ENCODE peak calls at places on chromosomes 13 and 19, in six cellular contexts. One of them, this sample, is unnamed.

GRCh38 chr13:44421853-44422525 is 48.4 kb downstream of the SERP2 start:
- DNase-seq in thoracic aorta: no peak
- DNase-seq in iPS DF 6.9: no peak
- DNase-seq in HTR-8/SVneo: no peak
- DNase-seq in neural crest cell: no peak
- DNase-seq in breast epithelium: no peak
- DNase-seq in this sample: no peak

GRCh38 chr19:18380843-18381242 is 5.1 kb upstream of the GDF15 start:
- DNase-seq in iPS DF 6.9: no peak
- DNase-seq in neural crest cell: no peak
- DNase-seq in breast epithelium: no peak
- DNase-seq in HTR-8/SVneo: no peak
- DNase-seq in thoracic aorta: no peak
- DNase-seq in this sample: no peak

GRCh38 chr13:44759222-44759721 is 183.1 kb upstream of the TSC22D1 start:
- DNase-seq in thoracic aorta: no peak
- DNase-seq in breast epithelium: no peak
- DNase-seq in neural crest cell: no peak
- DNase-seq in iPS DF 6.9: no peak
- DNase-seq in HTR-8/SVneo: no peak
- DNase-seq in this sample: peak

GRCh38 chr13:75685239-75685697 is 49.1 kb downstream of the LMO7 start:
- DNase-seq in neural crest cell: no peak
- DNase-seq in breast epithelium: peak
- DNase-seq in HTR-8/SVneo: peak
- DNase-seq in thoracic aorta: no peak
- DNase-seq in iPS DF 6.9: no peak
- DNase-seq in this sample: no peak

GRCh38 chr13:51096131-51096530 is 14.9 kb downstream of the C13orf42 start:
- DNase-seq in neural crest cell: no peak
- DNase-seq in thoracic aorta: no peak
- DNase-seq in HTR-8/SVneo: no peak
- DNase-seq in iPS DF 6.9: no peak
- DNase-seq in breast epithelium: no peak
- DNase-seq in this sample: no peak

GRCh38 chr13:44352671-44353070 is 21.0 kb upstream of the SERP2 start:
- DNase-seq in neural crest cell: no peak
- DNase-seq in breast epithelium: no peak
- DNase-seq in thoracic aorta: no peak
- DNase-seq in HTR-8/SVneo: no peak
- DNase-seq in iPS DF 6.9: no peak
- DNase-seq in this sample: no peak

GRCh38 chr19:2434267-2434666 is 6.9 kb upstream of the TIMM13 start:
- DNase-seq in thoracic aorta: no peak
- DNase-seq in breast epithelium: no peak
- DNase-seq in HTR-8/SVneo: no peak
- DNase-seq in neural crest cell: no peak
- DNase-seq in iPS DF 6.9: no peak
- DNase-seq in this sample: no peak

GRCh38 chr19:37136118-37136517 is 36.4 kb downstream of the ZNF585A start:
- DNase-seq in neural crest cell: no peak
- DNase-seq in breast epithelium: no peak
- DNase-seq in iPS DF 6.9: no peak
- DNase-seq in thoracic aorta: no peak
- DNase-seq in HTR-8/SVneo: no peak
- DNase-seq in this sample: no peak

GRCh38 chr13:29936961-29937360 is 86.5 kb upstream of the UBL3 start:
- DNase-seq in iPS DF 6.9: no peak
- DNase-seq in HTR-8/SVneo: no peak
- DNase-seq in neural crest cell: no peak
- DNase-seq in breast epithelium: no peak
- DNase-seq in thoracic aorta: no peak
- DNase-seq in this sample: no peak

GRCh38 chr13:41315466-41316047 is 4.5 kb downstream of the NAA16 start:
- DNase-seq in HTR-8/SVneo: no peak
- DNase-seq in neural crest cell: no peak
- DNase-seq in thoracic aorta: no peak
- DNase-seq in iPS DF 6.9: no peak
- DNase-seq in breast epithelium: no peak
- DNase-seq in this sample: no peak

GRCh38 chr13:103965506-103966243 is 899.5 kb upstream of the SLC10A2 start:
- DNase-seq in breast epithelium: no peak
- DNase-seq in iPS DF 6.9: no peak
- DNase-seq in thoracic aorta: no peak
- DNase-seq in neural crest cell: no peak
- DNase-seq in HTR-8/SVneo: no peak
- DNase-seq in this sample: no peak

GRCh38 chr13:36815069-36815468 is 4.0 kb upstream of the RFXAP start:
- DNase-seq in breast epithelium: no peak
- DNase-seq in neural crest cell: no peak
- DNase-seq in iPS DF 6.9: no peak
- DNase-seq in thoracic aorta: no peak
- DNase-seq in HTR-8/SVneo: no peak
- DNase-seq in this sample: no peak

GRCh38 chr13:49693191-49693733 is 2.0 kb upstream of the EBPL start:
- DNase-seq in neural crest cell: no peak
- DNase-seq in breast epithelium: no peak
- DNase-seq in thoracic aorta: no peak
- DNase-seq in iPS DF 6.9: no peak
- DNase-seq in HTR-8/SVneo: no peak
- DNase-seq in this sample: no peak

GRCh38 chr13:37089495-37089894 is 16.0 kb downstream of the CSNK1A1L start:
- DNase-seq in thoracic aorta: no peak
- DNase-seq in iPS DF 6.9: no peak
- DNase-seq in breast epithelium: no peak
- DNase-seq in HTR-8/SVneo: no peak
- DNase-seq in neural crest cell: no peak
- DNase-seq in this sample: no peak

GRCh38 chr13:39815345-39816111 is 160.1 kb downstream of the COG6 start:
- DNase-seq in thoracic aorta: no peak
- DNase-seq in HTR-8/SVneo: no peak
- DNase-seq in neural crest cell: no peak
- DNase-seq in breast epithelium: no peak
- DNase-seq in iPS DF 6.9: no peak
- DNase-seq in this sample: no peak

GRCh38 chr19:8611391-8611883 is 922 bp upstream of the ADAMTS10 start:
- DNase-seq in HTR-8/SVneo: no peak
- DNase-seq in breast epithelium: no peak
- DNase-seq in iPS DF 6.9: no peak
- DNase-seq in neural crest cell: no peak
- DNase-seq in thoracic aorta: no peak
- DNase-seq in this sample: no peak

GRCh38 chr13:113653264-113654174 is 4.5 kb downstream of the ATP4B start:
- DNase-seq in breast epithelium: no peak
- DNase-seq in thoracic aorta: no peak
- DNase-seq in neural crest cell: no peak
- DNase-seq in HTR-8/SVneo: no peak
- DNase-seq in iPS DF 6.9: no peak
- DNase-seq in this sample: peak

GRCh38 chr13:96091164-96091931 is 1.4 kb downstream of the HS6ST3 start:
- DNase-seq in breast epithelium: no peak
- DNase-seq in neural crest cell: peak
- DNase-seq in iPS DF 6.9: no peak
- DNase-seq in HTR-8/SVneo: no peak
- DNase-seq in thoracic aorta: no peak
- DNase-seq in this sample: peak

GRCh38 chr13:73268306-73268705 is 209.5 kb downstream of the KLF5 start:
- DNase-seq in HTR-8/SVneo: no peak
- DNase-seq in neural crest cell: no peak
- DNase-seq in breast epithelium: no peak
- DNase-seq in iPS DF 6.9: no peak
- DNase-seq in thoracic aorta: no peak
- DNase-seq in this sample: no peak

GRCh38 chr13:108342369-108343289 is 73.1 kb downstream of the TNFSF13B start:
- DNase-seq in HTR-8/SVneo: no peak
- DNase-seq in breast epithelium: no peak
- DNase-seq in thoracic aorta: no peak
- DNase-seq in iPS DF 6.9: no peak
- DNase-seq in neural crest cell: no peak
- DNase-seq in this sample: peak

GRCh38 chr13:111210945-111211469 is 95.9 kb downstream of the ARHGEF7 start:
- DNase-seq in breast epithelium: no peak
- DNase-seq in neural crest cell: no peak
- DNase-seq in thoracic aorta: no peak
- DNase-seq in iPS DF 6.9: no peak
- DNase-seq in HTR-8/SVneo: no peak
- DNase-seq in this sample: no peak

GRCh38 chr13:86409466-86410241 is 610.4 kb upstream of the SLITRK6 start:
- DNase-seq in breast epithelium: no peak
- DNase-seq in neural crest cell: no peak
- DNase-seq in HTR-8/SVneo: no peak
- DNase-seq in iPS DF 6.9: no peak
- DNase-seq in thoracic aorta: no peak
- DNase-seq in this sample: no peak

GRCh38 chr19:42069619-42070293 is at the start of gene GRIK5:
- DNase-seq in breast epithelium: no peak
- DNase-seq in neural crest cell: no peak
- DNase-seq in thoracic aorta: no peak
- DNase-seq in HTR-8/SVneo: no peak
- DNase-seq in iPS DF 6.9: no peak
- DNase-seq in this sample: peak

GRCh38 chr13:81171065-81171647 is 830.2 kb upstream of the SPRY2 start:
- DNase-seq in breast epithelium: no peak
- DNase-seq in iPS DF 6.9: peak
- DNase-seq in neural crest cell: no peak
- DNase-seq in thoracic aorta: no peak
- DNase-seq in HTR-8/SVneo: peak
- DNase-seq in this sample: peak

GRCh38 chr13:40494513-40494912 is 171.9 kb downstream of the FOXO1 start:
- DNase-seq in neural crest cell: no peak
- DNase-seq in iPS DF 6.9: no peak
- DNase-seq in thoracic aorta: no peak
- DNase-seq in breast epithelium: no peak
- DNase-seq in HTR-8/SVneo: no peak
- DNase-seq in this sample: no peak

GRCh38 chr19:53147645-53148044 is 11.2 kb downstream of the ZNF347 start:
- DNase-seq in breast epithelium: no peak
- DNase-seq in iPS DF 6.9: no peak
- DNase-seq in neural crest cell: no peak
- DNase-seq in HTR-8/SVneo: no peak
- DNase-seq in thoracic aorta: no peak
- DNase-seq in this sample: no peak

GRCh38 chr13:109715902-109716301 is 70.5 kb downstream of the IRS2 start:
- DNase-seq in iPS DF 6.9: no peak
- DNase-seq in HTR-8/SVneo: no peak
- DNase-seq in thoracic aorta: no peak
- DNase-seq in neural crest cell: no peak
- DNase-seq in breast epithelium: no peak
- DNase-seq in this sample: no peak

GRCh38 chr19:19502808-19503602 is 12.3 kb downstream of the TSSK6 start:
- DNase-seq in thoracic aorta: no peak
- DNase-seq in neural crest cell: no peak
- DNase-seq in iPS DF 6.9: no peak
- DNase-seq in breast epithelium: no peak
- DNase-seq in HTR-8/SVneo: no peak
- DNase-seq in this sample: no peak

GRCh38 chr19:2546128-2547032 is 70.5 kb downstream of the GADD45B start:
- DNase-seq in thoracic aorta: peak
- DNase-seq in neural crest cell: peak
- DNase-seq in breast epithelium: peak
- DNase-seq in HTR-8/SVneo: no peak
- DNase-seq in iPS DF 6.9: no peak
- DNase-seq in this sample: no peak

GRCh38 chr13:91133941-91134772 is 213.3 kb upstream of the MIR17HG start:
- DNase-seq in breast epithelium: peak
- DNase-seq in HTR-8/SVneo: peak
- DNase-seq in thoracic aorta: no peak
- DNase-seq in iPS DF 6.9: no peak
- DNase-seq in neural crest cell: peak
- DNase-seq in this sample: peak

GRCh38 chr19:53506728-53507127 is 31.2 kb upstream of the ZNF331 start:
- DNase-seq in HTR-8/SVneo: no peak
- DNase-seq in thoracic aorta: no peak
- DNase-seq in neural crest cell: no peak
- DNase-seq in iPS DF 6.9: no peak
- DNase-seq in breast epithelium: no peak
- DNase-seq in this sample: no peak

GRCh38 chr19:16262618-16263017 is 62.0 kb upstream of the KLF2 start:
- DNase-seq in breast epithelium: no peak
- DNase-seq in iPS DF 6.9: no peak
- DNase-seq in neural crest cell: no peak
- DNase-seq in HTR-8/SVneo: no peak
- DNase-seq in thoracic aorta: no peak
- DNase-seq in this sample: no peak

GRCh38 chr13:110775576-110775975 is 62.1 kb downstream of the ING1 start:
- DNase-seq in breast epithelium: no peak
- DNase-seq in thoracic aorta: no peak
- DNase-seq in HTR-8/SVneo: no peak
- DNase-seq in neural crest cell: no peak
- DNase-seq in iPS DF 6.9: no peak
- DNase-seq in this sample: no peak

GRCh38 chr13:112783946-112784500 is 94.2 kb downstream of the ATP11A start:
- DNase-seq in iPS DF 6.9: no peak
- DNase-seq in HTR-8/SVneo: no peak
- DNase-seq in thoracic aorta: no peak
- DNase-seq in neural crest cell: no peak
- DNase-seq in breast epithelium: no peak
- DNase-seq in this sample: no peak

This sample was measured in NCI-H1436.